ENCODE peak calls at places on chromosomes 13 and 19, in five cellular contexts. B is transverse colon, C is neural crest cell, I is ACHN, U is HFFc6. L is an unnamed sample.

GRCh38 chr19:8311461-8312260 is 3.5 kb upstream of the CD320 start:
- DNase-seq in B (peak), U (peak), I (no peak), C (no peak), L (no peak)

GRCh38 chr19:27741236-27741635 is 1471.7 kb downstream of the UQCRFS1 start:
- DNase-seq in C (no peak), U (no peak), I (no peak), B (no peak), L (no peak)

GRCh38 chr19:3618144-3618810 is 8.3 kb downstream of the CACTIN start:
- DNase-seq in U (no peak), B (peak), I (peak), C (peak), L (peak)

GRCh38 chr13:33375421-33375820 is 89.9 kb upstream of the STARD13 start:
- DNase-seq in U (no peak), B (no peak), C (no peak), I (no peak), L (no peak)

GRCh38 chr19:29379257-29379986 is 146.4 kb upstream of the VSTM2B start:
- DNase-seq in I (no peak), U (no peak), B (no peak), C (no peak), L (no peak)

GRCh38 chr19:7622933-7623685 is 6.2 kb downstream of the XAB2 start:
- DNase-seq in B (no peak), U (no peak), I (no peak), C (no peak), L (no peak)

GRCh38 chr19:2618611-2619010 is 83.9 kb downstream of the GNG7 start:
- DNase-seq in B (peak), C (no peak), I (peak), U (peak), L (peak)

GRCh38 chr19:19372656-19373416 is 32.6 kb upstream of the GATAD2A start:
- DNase-seq in I (no peak), B (peak), U (peak), C (no peak), L (peak)

GRCh38 chr13:94829801-94830200 is 117.5 kb upstream of the SOX21 start:
- DNase-seq in U (no peak), C (no peak), B (no peak), I (no peak), L (no peak)

GRCh38 chr19:48616491-48617056 is 1.7 kb upstream of the FAM83E start:
- DNase-seq in B (no peak), I (no peak), U (no peak), C (no peak), L (no peak)

GRCh38 chr19:45444318-45445041 is 20.8 kb upstream of the ERCC1 start:
- DNase-seq in B (peak), I (peak), U (peak), C (peak), L (peak)

GRCh38 chr19:1503089-1503924 is 9.5 kb downstream of the ADAMTSL5 start:
- DNase-seq in C (peak), U (no peak), I (peak), B (peak), L (peak)

GRCh38 chr13:97809576-97809975 is 143.9 kb upstream of the IPO5 start:
- DNase-seq in U (no peak), B (no peak), I (no peak), C (no peak), L (no peak)

GRCh38 chr19:38321646-38322323 is 2.1 kb downstream of the KCNK6 start:
- DNase-seq in I (no peak), B (peak), U (no peak), C (no peak), L (no peak)

GRCh38 chr19:4737955-4738580 is 14.4 kb upstream of the DPP9 start:
- DNase-seq in U (no peak), I (no peak), B (no peak), C (no peak), L (no peak)

GRCh38 chr13:27770809-27771208 is 21.5 kb upstream of the GSX1 start:
- DNase-seq in B (peak), U (peak), I (peak), C (no peak), L (peak)

GRCh38 chr19:43798546-43799409 is 3.5 kb downstream of the LYPD5 start:
- DNase-seq in B (peak), U (no peak), C (no peak), I (peak), L (peak)

GRCh38 chr13:97696921-97697320 is 256.6 kb upstream of the IPO5 start:
- DNase-seq in I (no peak), B (no peak), C (no peak), U (no peak), L (no peak)

GRCh38 chr13:48028066-48028465 is 9.5 kb upstream of the NUDT15 start:
- DNase-seq in C (no peak), U (no peak), I (no peak), B (no peak), L (no peak)

GRCh38 chr19:1019980-1020867 is 699 bp downstream of the TMEM259 start:
- DNase-seq in B (no peak), I (no peak), C (no peak), U (no peak), L (no peak)

GRCh38 chr13:47277774-47278173 is 380.9 kb upstream of the HTR2A start:
- DNase-seq in C (no peak), B (no peak), I (no peak), U (no peak), L (no peak)

GRCh38 chr13:30927595-30927994 is 4.9 kb upstream of the TEX26 start:
- DNase-seq in B (no peak), C (no peak), I (no peak), U (no peak), L (no peak)

GRCh38 chr13:46962286-46962941 is 65.6 kb upstream of the HTR2A start:
- DNase-seq in U (peak), C (no peak), B (no peak), I (peak), L (no peak)

GRCh38 chr13:65112123-65113075 is 2117.7 kb downstream of the PCDH9 start:
- DNase-seq in C (no peak), I (peak), B (no peak), U (peak), L (no peak)

GRCh38 chr13:37869756-37870488 is at the start of gene TRPC4:
- DNase-seq in B (peak), U (peak), I (peak), C (peak), L (peak)

GRCh38 chr13:75864718-75865117 is 228.6 kb downstream of the LMO7 start:
- DNase-seq in I (no peak), B (no peak), C (no peak), U (peak), L (no peak)

GRCh38 chr19:21680679-21681078 is 86.7 kb downstream of the ZNF100 start:
- DNase-seq in C (no peak), I (no peak), U (no peak), B (no peak), L (no peak)

GRCh38 chr19:45973564-45974338 is at the start of gene NOVA2:
- DNase-seq in C (peak), I (peak), B (peak), U (no peak), L (peak)

GRCh38 chr19:34667349-34668076 is 9.4 kb downstream of the SCGB2B2 start:
- DNase-seq in U (no peak), C (no peak), I (no peak), B (no peak), L (no peak)

L was measured in Calu3.